ENCODE peak calls at places on chromosome 17, in seven cellular contexts. H is stimulated activated CD8-positive, alpha-beta memory T cell treated with anti-CD3 and anti-CD28 coated beads, Interleukin-7, amount 100 ng/mL, for 24 hours; A is amniotic stem cell; O is activated T-helper 1 cell treated with Interleukin-2 at 50 U/mL for 16 hours; L is GM12864; I is Right ventricle myocardium superior; Z is M059J. G is an unnamed sample.

GRCh38 chr17:237406-237955 is 56.0 kb upstream of the DOC2B start:
- DNase-seq in O (no peak), H (no peak), I (peak), Z (no peak), L (no peak), A (no peak), G (no peak)

GRCh38 chr17:2075336-2076056 is 20.6 kb downstream of the HIC1 start:
- DNase-seq in O (no peak), I (peak), H (no peak), L (no peak), A (no peak), Z (no peak), G (no peak)

GRCh38 chr17:27651411-27652345 is 20.7 kb downstream of the LGALS9 start:
- DNase-seq in I (peak), L (no peak), Z (peak), O (peak), A (no peak), H (peak), G (no peak)

GRCh38 chr17:46727572-46728348 is 90.7 kb downstream of the WNT3 start:
- DNase-seq in H (no peak), I (no peak), L (no peak), Z (peak), A (no peak), O (no peak), G (peak)

GRCh38 chr17:49290690-49291326 is 60.2 kb upstream of the PHOSPHO1 start:
- DNase-seq in L (no peak), Z (peak), I (no peak), H (no peak), O (no peak), A (peak), G (no peak)

GRCh38 chr17:1367351-1367745 is 32.7 kb downstream of the YWHAE start:
- DNase-seq in L (no peak), I (no peak), A (no peak), H (no peak), Z (peak), O (no peak), G (no peak)

GRCh38 chr17:41748275-41748674 is 13.8 kb upstream of the HAP1 start:
- DNase-seq in Z (no peak), L (no peak), A (no peak), H (no peak), O (no peak), I (no peak), G (no peak)

GRCh38 chr17:2172447-2172938 is 117.6 kb downstream of the HIC1 start:
- DNase-seq in L (no peak), Z (peak), A (peak), O (no peak), I (no peak), H (no peak), G (no peak)

GRCh38 chr17:36641877-36642845 is 40.8 kb downstream of the MRM1 start:
- DNase-seq in O (no peak), A (no peak), L (no peak), H (no peak), Z (no peak), I (no peak), G (no peak)

GRCh38 chr17:34981538-34982241 is 1.4 kb downstream of the LIG3 start:
- DNase-seq in O (no peak), L (no peak), H (no peak), Z (peak), A (no peak), I (no peak), G (no peak)

GRCh38 chr17:79574108-79574507 is 36.7 kb downstream of the RBFOX3 start:
- DNase-seq in A (no peak), L (no peak), I (no peak), O (no peak), Z (peak), H (no peak), G (no peak)

GRCh38 chr17:75174996-75175395 is 7.8 kb downstream of the SUMO2 start:
- DNase-seq in Z (no peak), I (no peak), A (no peak), O (no peak), L (no peak), H (no peak), G (no peak)

GRCh38 chr17:81270279-81270678 is 24.8 kb downstream of the SLC38A10 start:
- DNase-seq in A (no peak), O (no peak), I (no peak), H (no peak), Z (no peak), L (no peak), G (no peak)

GRCh38 chr17:80621335-80622169 is 76.9 kb downstream of the RPTOR start:
- DNase-seq in Z (no peak), O (no peak), A (no peak), L (no peak), I (no peak), H (no peak), G (no peak)

GRCh38 chr17:72702136-72702735 is 390.3 kb downstream of the SLC39A11 start:
- DNase-seq in O (no peak), H (no peak), A (no peak), I (no peak), L (no peak), Z (peak), G (no peak)

GRCh38 chr17:62648247-62648953 is 20.9 kb downstream of the MRC2 start:
- DNase-seq in H (no peak), I (peak), Z (no peak), O (no peak), A (no peak), L (no peak), G (no peak)

GRCh38 chr17:37752482-37752881 is 7.6 kb upstream of the HNF1B start:
- DNase-seq in L (no peak), Z (peak), I (no peak), O (no peak), A (peak), H (no peak), G (peak)

GRCh38 chr17:7632492-7632894 is 2.6 kb downstream of the SHBG start:
- DNase-seq in O (no peak), A (no peak), Z (peak), H (no peak), I (no peak), L (no peak), G (no peak)

GRCh38 chr17:56314026-56314425 is 160.8 kb downstream of the ANKFN1 start:
- DNase-seq in H (no peak), I (no peak), L (no peak), Z (peak), O (no peak), A (no peak), G (no peak)

GRCh38 chr17:82370471-82371332 is 863 bp upstream of the UTS2R start:
- DNase-seq in H (no peak), A (no peak), I (peak), O (no peak), Z (peak), L (peak), G (no peak)

GRCh38 chr17:39393732-39394131 is 7.7 kb downstream of the FBXL20 start:
- DNase-seq in H (no peak), Z (peak), I (no peak), A (no peak), O (no peak), L (no peak), G (no peak)

GRCh38 chr17:45732926-45733505 is 51.1 kb upstream of the CRHR1 start:
- DNase-seq in L (no peak), H (no peak), A (no peak), Z (no peak), O (no peak), I (no peak), G (no peak)

GRCh38 chr17:73613271-73613941 is 30.8 kb downstream of the SDK2 start:
- DNase-seq in L (no peak), A (no peak), O (no peak), Z (no peak), I (no peak), H (no peak), G (no peak)

GRCh38 chr17:72126575-72127486 is 6.0 kb downstream of the SOX9 start:
- DNase-seq in L (no peak), I (no peak), A (no peak), Z (peak), O (no peak), H (no peak), G (peak)

GRCh38 chr17:419073-419735 is 66.6 kb upstream of the RPH3AL start:
- DNase-seq in O (no peak), A (no peak), I (no peak), H (no peak), L (no peak), Z (no peak), G (no peak)

GRCh38 chr17:8451937-8452614 is 16.4 kb downstream of the NDEL1 start:
- DNase-seq in A (no peak), Z (no peak), L (no peak), O (no peak), H (no peak), I (no peak), G (no peak)

GRCh38 chr17:60231691-60232090 is 81.9 kb downstream of the CA4 start:
- DNase-seq in I (no peak), O (no peak), A (no peak), Z (peak), L (no peak), H (no peak), G (no peak)

GRCh38 chr17:41772218-41772585 is 14.3 kb downstream of the JUP start:
- DNase-seq in H (no peak), O (no peak), L (no peak), I (no peak), A (no peak), Z (no peak), G (no peak)

GRCh38 chr17:77684803-77685580 is 273.5 kb upstream of the TNRC6C start:
- DNase-seq in O (no peak), I (no peak), L (no peak), A (no peak), H (no peak), Z (no peak), G (no peak)

GRCh38 chr17:3911271-3912053 is 4.8 kb downstream of the P2RX1 start:
- DNase-seq in I (peak), H (peak), O (peak), A (no peak), Z (no peak), L (peak), G (no peak)

GRCh38 chr17:72715906-72716572 is 376.4 kb downstream of the SLC39A11 start:
- DNase-seq in O (no peak), I (no peak), H (no peak), L (no peak), Z (peak), A (peak), G (peak)

GRCh38 chr17:16371742-16372141 is 9.1 kb upstream of the UBB start:
- DNase-seq in O (no peak), I (no peak), Z (peak), H (no peak), L (no peak), A (no peak), G (no peak)

GRCh38 chr17:48153711-48154642 is 46.4 kb downstream of the SNX11 start:
- DNase-seq in H (no peak), L (no peak), A (peak), I (no peak), O (no peak), Z (peak), G (no peak)

GRCh38 chr17:73027130-73027741 is 65.3 kb downstream of the SLC39A11 start:
- DNase-seq in O (no peak), I (no peak), A (peak), L (no peak), H (no peak), Z (no peak), G (peak)

GRCh38 chr17:7250655-7251329 is 742 bp downstream of the CTDNEP1 start:
- DNase-seq in Z (no peak), O (no peak), A (no peak), H (no peak), I (no peak), L (no peak), G (no peak)

GRCh38 chr17:14032234-14032633 is 37.1 kb upstream of the COX10 start:
- DNase-seq in H (no peak), I (no peak), L (no peak), Z (no peak), A (no peak), O (no peak), G (no peak)

GRCh38 chr17:76831316-76831715 is 36.9 kb upstream of the MGAT5B start:
- DNase-seq in A (no peak), Z (no peak), O (no peak), L (no peak), I (no peak), H (no peak), G (no peak)

GRCh38 chr17:74750327-74751069 is 2.1 kb downstream of the NHERF1 start:
- DNase-seq in O (no peak), L (no peak), Z (peak), I (no peak), A (no peak), H (no peak), G (no peak)

GRCh38 chr17:43085489-43085888 is 39.7 kb downstream of the BRCA1 start:
- DNase-seq in O (no peak), Z (peak), L (no peak), A (no peak), I (no peak), H (no peak), G (no peak)

GRCh38 chr17:73794336-73794735 is 150.1 kb upstream of the SDK2 start:
- DNase-seq in L (no peak), A (no peak), Z (no peak), I (no peak), H (no peak), O (no peak), G (no peak)

G was measured in BJ.